ENCODE peak calls at places on chromosomes 5 and 9, in ten cellular contexts. E is CD4-positive, alpha-beta T cell; S is AG04449; T is Calu3; W is nephron progenitor cell; O is osteoblast; Y is AG10803; B is heart right ventricle; P is lower leg skin; L is GM12865. M is an unnamed sample.

GRCh38 chr9:128992995-128993394 is 35.1 kb downstream of the SH3GLB2 start:
- DNase-seq in T (no peak), S (no peak), E (no peak), O (no peak), B (no peak), W (no peak), Y (peak; percentile 11), P (no peak), L (no peak), M (no peak)

GRCh38 chr5:134086215-134086942 is 28.1 kb upstream of the TCF7 start:
- DNase-seq in E (no peak), S (no peak), P (no peak), T (no peak), W (no peak), Y (no peak), O (no peak), L (no peak), B (no peak), M (no peak)

GRCh38 chr9:114303571-114303970 is 19.3 kb upstream of the ORM1 start:
- DNase-seq in P (peak; percentile 45), S (no peak), T (no peak), E (no peak), B (no peak), W (no peak), O (no peak), L (no peak), Y (no peak), M (no peak)

GRCh38 chr9:130701059-130702022 is 7.8 kb downstream of the EXOSC2 start:
- DNase-seq in O (peak; percentile 93), T (peak; percentile 75), Y (peak; percentile 76), B (peak; percentile 77), P (peak; percentile 94), E (peak; percentile 62), L (peak; percentile 70), W (peak; percentile 92), S (peak; percentile 57), M (peak; percentile 49)

GRCh38 chr5:23405316-23406068 is 101.9 kb upstream of the PRDM9 start:
- DNase-seq in W (no peak), T (no peak), L (no peak), P (no peak), E (no peak), S (no peak), O (no peak), B (no peak), Y (no peak), M (no peak)

GRCh38 chr5:141517902-141518610 is 29.2 kb downstream of the PCDHGC5 start:
- DNase-seq in T (no peak), Y (peak; percentile 59), B (no peak), P (no peak), O (no peak), L (no peak), W (no peak), S (no peak), E (no peak), M (no peak)

GRCh38 chr5:175517824-175518450 is 39.6 kb downstream of the SFXN1 start:
- DNase-seq in L (no peak), S (peak; percentile 21), E (no peak), B (no peak), P (no peak), Y (peak; percentile 18), T (no peak), W (no peak), O (peak; percentile 81), M (no peak)

GRCh38 chr5:57102189-57102904 is 71.5 kb upstream of the GPBP1 start:
- DNase-seq in W (no peak), O (no peak), Y (no peak), B (no peak), S (no peak), L (no peak), P (no peak), E (no peak), T (no peak), M (no peak)

GRCh38 chr5:542693-543311 is 18.6 kb upstream of the SLC9A3 start:
- DNase-seq in W (peak; percentile 2), P (no peak), B (peak; percentile 7), S (no peak), Y (no peak), T (no peak), L (no peak), O (no peak), E (no peak), M (no peak)

GRCh38 chr5:178306430-178307225 is 74.0 kb upstream of the PHYKPL start:
- DNase-seq in L (no peak), P (peak; percentile 80), E (no peak), S (no peak), Y (no peak), W (no peak), B (peak; percentile 6), O (peak; percentile 50), T (no peak), M (no peak)

GRCh38 chr9:100049551-100049950 is 49.2 kb downstream of the ERP44 start:
- DNase-seq in W (no peak), S (no peak), Y (no peak), E (no peak), P (no peak), T (no peak), B (no peak), L (no peak), O (no peak), M (no peak)

GRCh38 chr9:98124637-98125426 is 5.8 kb upstream of the TRIM14 start:
- DNase-seq in S (no peak), B (no peak), E (no peak), L (no peak), W (no peak), T (no peak), P (no peak), O (no peak), Y (no peak), M (no peak)

GRCh38 chr9:98117984-98118639 is 910 bp downstream of the TRIM14 start:
- DNase-seq in P (no peak), O (peak; percentile 88), W (no peak), B (no peak), Y (peak; percentile 21), E (peak; percentile 25), T (peak; percentile 32), L (peak; percentile 77), S (peak; percentile 7), M (peak; percentile 75)

GRCh38 chr9:98121096-98121495 is 2.1 kb upstream of the TRIM14 start:
- DNase-seq in L (no peak), O (peak; percentile 47), E (no peak), Y (peak; percentile 8), S (no peak), W (no peak), P (no peak), B (no peak), T (no peak), M (no peak)

GRCh38 chr9:98120476-98120875 is 1.5 kb upstream of the TRIM14 start:
- DNase-seq in O (no peak), W (no peak), L (no peak), S (no peak), P (no peak), B (no peak), E (no peak), T (no peak), Y (no peak), M (no peak)

GRCh38 chr9:98118640-98119601 is at the start of gene TRIM14:
- DNase-seq in T (peak; percentile 75), O (peak; percentile 90), E (no peak), B (peak; percentile 66), W (peak; percentile 81), S (no peak), P (no peak), Y (peak; percentile 41), L (peak; percentile 80), M (peak; percentile 80)
- TF ChIP-seq CTCF in T (no peak), O (no peak), E (no peak), B (no peak), W (no peak), S (peak; percentile 29), P (no peak), Y (peak; percentile 23), L (no peak), M (peak; percentile 50)

DNA sequence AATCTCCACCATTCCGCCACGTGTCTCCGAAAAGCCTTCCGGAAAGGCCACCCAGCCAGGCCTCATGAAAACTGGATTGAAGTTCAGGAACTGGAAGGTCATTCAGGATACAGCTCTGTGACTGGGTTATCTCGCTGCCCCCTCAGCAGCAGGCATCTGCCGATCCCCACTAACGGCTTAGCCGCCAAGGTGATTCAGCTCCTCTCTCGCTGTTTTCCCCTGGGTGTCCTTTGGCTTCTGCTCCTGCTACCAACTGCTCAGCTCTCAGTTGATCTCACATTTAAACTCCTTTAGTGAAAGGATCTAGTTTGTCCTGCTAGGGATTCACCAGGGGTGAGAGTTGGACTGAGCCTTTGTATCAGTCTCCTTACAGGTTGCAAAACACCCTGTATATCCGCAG is 2.2 kb upstream of the GDNF start:
- DNase-seq in P (no peak), E (no peak), L (no peak), O (no peak), B (no peak), T (no peak), Y (no peak), W (no peak), S (no peak), M (no peak)
- TF ChIP-seq CTCF in P (no peak), E (no peak), L (no peak), O (no peak), B (no peak), T (no peak), Y (no peak), W (no peak), S (no peak), M (no peak)

GRCh38 chr5:148740966-148741742 is 85.3 kb upstream of the ADRB2 start:
- DNase-seq in E (no peak), P (no peak), O (peak; percentile 64), B (no peak), Y (peak; percentile 80), S (peak; percentile 61), T (peak; percentile 44), L (peak; percentile 61), W (no peak), M (peak; percentile 25)
- TF ChIP-seq CTCF in E (peak; percentile 70), P (peak; percentile 72), O (peak; percentile 78), B (peak; percentile 75), Y (peak; percentile 83), S (peak; percentile 42), T (peak; percentile 65), L (peak; percentile 68), W (peak; percentile 75), M (peak; percentile 74)

GRCh38 chr5:2014058-2014610 is 131.4 kb upstream of the IRX4 start:
- DNase-seq in L (no peak), E (no peak), O (no peak), Y (no peak), S (no peak), B (no peak), W (no peak), T (no peak), P (peak; percentile 75), M (no peak)

GRCh38 chr5:2012885-2013284 is 130.2 kb upstream of the IRX4 start:
- DNase-seq in E (no peak), L (no peak), T (no peak), B (no peak), W (no peak), Y (no peak), P (no peak), S (no peak), O (no peak), M (no peak)

GRCh38 chr5:2013301-2014057 is 130.8 kb upstream of the IRX4 start:
- DNase-seq in E (no peak), O (no peak), T (no peak), P (peak; percentile 60), W (no peak), L (no peak), B (no peak), Y (no peak), S (no peak), M (no peak)

GRCh38 chr5:2015961-2016360 is 133.2 kb upstream of the IRX4 start:
- DNase-seq in Y (no peak), L (no peak), O (no peak), T (no peak), E (no peak), W (no peak), S (no peak), P (peak; percentile 77), B (no peak), M (no peak)

GRCh38 chr5:2015116-2015848 is 132.6 kb upstream of the IRX4 start:
- DNase-seq in S (no peak), W (no peak), T (no peak), B (no peak), P (peak; percentile 59), Y (no peak), E (no peak), O (no peak), L (no peak), M (no peak)
- TF ChIP-seq CTCF in S (no peak), W (peak; percentile 40), T (no peak), B (no peak), P (no peak), Y (no peak), E (no peak), O (peak; percentile 6), L (no peak), M (no peak)

M was measured in GM13977.